ENCODE peak calls at places on chromosomes 11 and 22, in four cellular contexts. R, D, F and L are unnamed samples.

GRCh38 chr11:75453916-75454655 is 21.1 kb upstream of the KLHL35 start:
- DNase-seq in D (no peak), R (no peak), F (no peak), L (no peak)

GRCh38 chr11:92376146-92376599 is 151.6 kb downstream of the FAT3 start:
- DNase-seq in D (no peak), R (peak), F (no peak), L (no peak)

GRCh38 chr22:20524004-20524481 is 16.6 kb downstream of the MED15 start:
- DNase-seq in F (no peak), D (no peak), R (no peak), L (no peak)

GRCh38 chr11:27456140-27456801 is 16.3 kb downstream of the LGR4 start:
- DNase-seq in F (no peak), D (no peak), R (peak), L (no peak)

GRCh38 chr11:121521145-121522042 is 68.6 kb upstream of the SORL1-AS1 start:
- DNase-seq in F (no peak), R (no peak), D (no peak), L (no peak)

GRCh38 chr11:95086116-95086515 is 3.5 kb upstream of the ENDOD1 start:
- DNase-seq in D (no peak), F (no peak), R (no peak), L (no peak)

GRCh38 chr11:9203715-9204311 is 61.3 kb downstream of the DENND5A start:
- DNase-seq in F (no peak), D (no peak), R (peak), L (no peak)

GRCh38 chr11:74937696-74938475 is 11.0 kb downstream of the XRRA1 start:
- DNase-seq in D (no peak), F (no peak), R (no peak), L (no peak)

GRCh38 chr11:28303477-28304191 is 195.4 kb downstream of the METTL15 start:
- DNase-seq in F (no peak), R (peak), D (no peak), L (no peak)

GRCh38 chr11:2810401-2811205 is 75.0 kb downstream of the CDKN1C start:
- DNase-seq in D (no peak), F (no peak), R (no peak), L (no peak)

GRCh38 chr11:42524534-42525227 is 787.1 kb upstream of the API5 start:
- DNase-seq in F (peak), R (peak), D (no peak), L (peak)

GRCh38 chr22:16917144-16918003 is 90.6 kb downstream of the GAB4 start:
- DNase-seq in F (peak), D (peak), R (peak), L (peak)

GRCh38 chr11:118609380-118610219 is 2.2 kb downstream of the PHLDB1 start:
- DNase-seq in F (no peak), R (no peak), D (no peak), L (peak)

GRCh38 chr11:34732831-34733230 is 111.9 kb downstream of the EHF start:
- DNase-seq in R (no peak), F (no peak), D (no peak), L (no peak)

GRCh38 chr22:21034989-21035388 is 2.6 kb upstream of the SLC7A4 start:
- DNase-seq in R (no peak), F (no peak), D (no peak), L (no peak)

GRCh38 chr11:33753304-33753703 is 17.1 kb upstream of the CD59 start:
- DNase-seq in R (no peak), D (no peak), F (no peak), L (no peak)

GRCh38 chr22:21816787-21817496 is 50.5 kb downstream of the MAPK1 start:
- DNase-seq in D (peak), R (peak), F (no peak), L (peak)

GRCh38 chr11:42043312-42043711 is 583.9 kb upstream of the LRRC4C start:
- DNase-seq in R (no peak), D (no peak), F (no peak), L (no peak)

GRCh38 chr11:121467965-121468364 is 15.2 kb upstream of the SORL1-AS1 start:
- DNase-seq in R (no peak), D (peak), F (no peak), L (no peak)

GRCh38 chr22:20615021-20615420 is 107.6 kb downstream of the MED15 start:
- DNase-seq in D (no peak), F (no peak), R (no peak), L (peak)

GRCh38 chr11:31974737-31975136 is 116.1 kb upstream of the RCN1 start:
- DNase-seq in D (no peak), F (no peak), R (peak), L (no peak)

GRCh38 chr11:28759311-28759710 is 651.1 kb downstream of the METTL15 start:
- DNase-seq in F (no peak), D (no peak), R (peak), L (no peak)

GRCh38 chr22:50248192-50249084 is 2.6 kb downstream of the HDAC10 start:
- DNase-seq in D (no peak), R (no peak), F (no peak), L (no peak)

GRCh38 chr11:44923796-44924195 is 26.9 kb downstream of the TP53I11 start:
- DNase-seq in R (no peak), F (no peak), D (no peak), L (no peak)

GRCh38 chr11:45252134-45252856 is 33.8 kb downstream of the SYT13 start:
- DNase-seq in D (peak), F (peak), R (peak), L (peak)

GRCh38 chr11:113960702-113961330 is 14.1 kb upstream of the HTR3A start:
- DNase-seq in F (no peak), D (no peak), R (no peak), L (no peak)

GRCh38 chr22:22761963-22762772 is 117.8 kb downstream of the GGTLC2 start:
- DNase-seq in R (no peak), D (no peak), F (no peak), L (no peak)

GRCh38 chr22:19043111-19044085 is 78.8 kb downstream of the DGCR2 start:
- DNase-seq in R (no peak), D (no peak), F (no peak), L (no peak)
- TF ChIP-seq POLR2A in R (no peak), D (no peak), F (no peak), L (no peak)

GRCh38 chr11:63764712-63765631 is 3.6 kb downstream of the ZFTA start:
- DNase-seq in R (peak), F (peak), D (no peak), L (no peak)
- TF ChIP-seq POLR2A in R (no peak), F (no peak), D (no peak), L (no peak)

GRCh38 chr22:36304429-36304828 is 51.5 kb downstream of the APOL1 start:
- DNase-seq in R (no peak), D (no peak), F (no peak), L (no peak)
- TF ChIP-seq POLR2A in R (no peak), D (no peak), F (no peak), L (no peak)

GRCh38 chr11:128588086-128588485 is 728 bp upstream of the ETS1 start:
- DNase-seq in D (no peak), R (no peak), F (no peak), L (no peak)

GRCh38 chr11:128585498-128586238 is 1.7 kb downstream of the ETS1 start:
- DNase-seq in R (no peak), D (no peak), F (no peak), L (no peak)

GRCh38 chr11:128584253-128584652 is 3.1 kb downstream of the ETS1 start:
- DNase-seq in F (no peak), D (no peak), R (no peak), L (no peak)

GRCh38 chr11:128587415-128587814 is at the start of gene ETS1:
- DNase-seq in D (no peak), F (no peak), R (peak), L (no peak)

DNA sequence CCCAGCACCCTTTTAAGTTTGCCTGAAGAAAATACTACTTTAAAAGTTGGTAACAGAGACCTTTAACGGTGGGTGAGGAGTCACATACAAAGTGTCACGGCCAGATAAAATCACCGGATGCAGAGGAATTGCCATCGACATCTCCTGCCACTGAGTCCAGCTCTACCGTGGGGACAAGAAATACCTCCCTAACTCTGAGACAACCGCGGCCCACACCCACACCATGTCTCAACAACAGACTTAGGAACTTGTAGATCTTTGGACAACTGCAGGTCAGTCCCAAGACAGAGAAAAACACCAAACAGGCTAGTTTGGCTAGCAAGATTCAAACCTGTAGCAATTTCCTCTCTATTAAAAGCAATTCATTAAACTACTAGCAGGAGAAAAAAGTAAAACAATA is 669 bp downstream of the ETS1 start:
- DNase-seq in D (no peak), F (no peak), R (no peak), L (no peak)
- TF ChIP-seq POLR2A in D (no peak), F (no peak), R (no peak), L (no peak)

GRCh38 chr11:103108933-103109817 is at the start of gene DYNC2H1:
- DNase-seq in R (peak), F (peak), D (peak), L (peak)
- TF ChIP-seq POLR2A in R (peak), F (no peak), D (no peak), L (peak)

DNA sequence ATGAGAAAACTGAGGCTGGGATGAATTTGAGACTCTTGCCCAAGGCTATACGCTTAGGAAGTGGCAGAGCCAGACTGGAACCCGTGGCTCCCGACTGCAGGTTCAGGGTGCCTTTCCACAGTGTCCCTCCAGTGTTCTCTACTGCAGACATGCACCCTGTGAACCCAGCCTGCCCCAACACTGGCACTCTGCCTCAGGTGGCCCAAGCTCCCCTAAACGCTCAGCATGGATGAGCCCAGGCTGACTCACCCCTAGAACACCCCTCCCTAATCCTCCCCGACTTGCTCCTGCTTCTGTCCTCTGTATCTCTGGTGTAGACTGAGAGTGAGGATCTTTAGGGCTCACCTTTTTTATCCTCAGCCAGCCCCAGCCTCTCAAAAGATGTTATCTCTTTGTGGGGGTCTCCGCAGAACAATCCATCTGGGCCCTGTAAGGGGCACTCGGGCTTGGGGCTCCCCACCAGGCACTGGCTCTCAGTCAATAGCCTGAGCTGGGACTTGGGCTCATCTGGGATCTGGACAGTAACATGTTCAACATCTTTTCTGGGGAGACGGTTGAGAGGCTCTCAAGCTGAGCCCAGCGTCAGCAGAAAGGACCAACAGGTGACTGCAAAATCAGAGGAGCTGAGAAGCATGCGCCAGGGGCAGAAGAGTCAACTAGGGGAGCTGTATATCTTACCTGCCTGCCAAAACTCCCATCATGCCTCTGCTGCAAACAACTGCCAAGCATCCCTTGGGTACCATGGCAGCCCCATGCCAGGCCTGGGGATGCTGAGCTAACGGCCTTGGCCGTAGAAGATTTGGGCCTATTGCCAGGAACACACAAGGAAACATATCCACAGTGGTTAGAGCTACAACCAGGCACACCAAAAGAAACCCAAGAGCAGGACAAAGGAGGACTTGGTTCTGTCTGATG is 176.2 kb downstream of the BUD13 start:
- DNase-seq in R (no peak), D (no peak), F (no peak), L (no peak)
- TF ChIP-seq POLR2A in R (no peak), D (no peak), F (no peak), L (no peak)

GRCh38 chr22:24580276-24580675 is 12.6 kb downstream of the LRRC75B start:
- DNase-seq in R (no peak), F (no peak), D (no peak), L (no peak)
- TF ChIP-seq POLR2A in R (no peak), F (no peak), D (no peak), L (no peak)

GRCh38 chr22:30238136-30238535 is 8.4 kb downstream of the LIF start:
- DNase-seq in D (no peak), R (no peak), F (no peak), L (no peak)

GRCh38 chr22:30241576-30242371 is 4.8 kb downstream of the LIF start:
- DNase-seq in R (no peak), F (no peak), D (no peak), L (no peak)

GRCh38 chr22:30238661-30239420 is 7.7 kb downstream of the LIF start:
- DNase-seq in D (no peak), R (peak), F (peak), L (peak)

GRCh38 chr22:30239421-30240405 is 6.8 kb downstream of the LIF start:
- DNase-seq in D (no peak), F (no peak), R (no peak), L (no peak)

DNA sequence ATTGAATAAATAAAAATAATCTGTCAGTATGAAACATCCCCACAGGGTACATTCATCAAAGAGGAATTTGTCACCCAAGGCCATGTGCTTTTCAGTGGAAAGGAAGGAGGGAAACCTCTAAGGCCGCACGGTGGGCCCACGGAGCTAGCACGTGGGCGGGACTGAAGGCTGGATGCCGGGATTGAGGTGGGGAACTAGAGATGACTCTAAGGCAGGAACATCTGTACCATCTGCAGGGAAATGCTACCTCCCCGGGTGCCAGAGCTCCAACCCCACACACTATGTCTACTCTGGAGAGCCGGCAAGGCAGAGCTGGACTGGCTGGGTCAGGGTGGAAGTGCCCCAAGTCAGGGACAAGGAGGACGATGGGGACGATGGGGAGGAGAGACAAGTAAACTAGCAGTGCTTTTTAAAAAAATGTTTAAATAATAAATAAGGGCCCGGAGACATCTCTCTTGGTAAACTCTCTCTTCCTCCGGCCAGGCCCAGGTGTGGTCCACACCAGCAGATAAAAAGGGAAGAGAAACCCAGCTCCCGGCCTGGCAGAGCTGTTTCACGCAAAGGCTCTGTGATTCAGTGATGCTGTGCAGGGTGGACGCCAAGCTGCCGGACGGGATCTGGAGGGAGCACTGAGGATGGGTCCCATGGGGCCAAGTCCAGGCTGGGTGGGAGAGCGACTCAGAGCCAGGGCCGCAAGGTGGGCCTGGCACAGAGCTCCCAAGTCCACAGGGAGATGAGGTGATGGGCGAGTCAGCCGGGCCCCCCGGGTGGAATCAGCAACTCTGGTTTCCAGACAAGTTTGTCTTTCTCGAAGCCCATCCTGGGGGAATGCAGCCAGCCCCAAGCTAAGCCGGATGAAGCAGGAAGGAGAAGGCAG is 5.8 kb downstream of the LIF start:
- DNase-seq in F (no peak), D (no peak), R (no peak), L (no peak)
- TF ChIP-seq POLR2A in F (no peak), D (no peak), R (no peak), L (no peak)